ENCODE peak calls at places on chromosomes 16 and 17, in six cellular contexts. One of them, this sample, is unnamed.

GRCh38 chr17:55816532-55817272 is 65.9 kb downstream of the PCTP start:
- DNase-seq in fibroblast of the conjunctiva: no peak
- DNase-seq in stimulated activated CD8-positive, alpha-beta memory T cell treated with anti-CD3 and anti-CD28 coated beads, Interleukin-4, amount 100 ng/mL, for 4 hours: no peak
- DNase-seq in stimulated activated CD4-positive, alpha-beta T cell treated with anti-CD3 and anti-CD28 coated beads, Interleukin-2, amount 100 ng/mL, for 48 hours: no peak
- DNase-seq in AG09309: no peak
- DNase-seq in frontal cortex: no peak
- DNase-seq in this sample: no peak

GRCh38 chr16:68406458-68407041 is 41.8 kb downstream of the SMPD3 start:
- DNase-seq in fibroblast of the conjunctiva: no peak
- DNase-seq in stimulated activated CD8-positive, alpha-beta memory T cell treated with anti-CD3 and anti-CD28 coated beads, Interleukin-4, amount 100 ng/mL, for 4 hours: no peak
- DNase-seq in stimulated activated CD4-positive, alpha-beta T cell treated with anti-CD3 and anti-CD28 coated beads, Interleukin-2, amount 100 ng/mL, for 48 hours: no peak
- DNase-seq in AG09309: peak; percentile 40
- DNase-seq in frontal cortex: no peak
- DNase-seq in this sample: no peak

GRCh38 chr17:11142231-11142630 is 98.8 kb upstream of the SHISA6 start:
- DNase-seq in fibroblast of the conjunctiva: no peak
- DNase-seq in stimulated activated CD8-positive, alpha-beta memory T cell treated with anti-CD3 and anti-CD28 coated beads, Interleukin-4, amount 100 ng/mL, for 4 hours: no peak
- DNase-seq in stimulated activated CD4-positive, alpha-beta T cell treated with anti-CD3 and anti-CD28 coated beads, Interleukin-2, amount 100 ng/mL, for 48 hours: no peak
- DNase-seq in AG09309: no peak
- DNase-seq in frontal cortex: no peak
- DNase-seq in this sample: no peak

GRCh38 chr17:63955232-63955631 is 17.5 kb downstream of the SCN4A start:
- DNase-seq in fibroblast of the conjunctiva: no peak
- DNase-seq in stimulated activated CD8-positive, alpha-beta memory T cell treated with anti-CD3 and anti-CD28 coated beads, Interleukin-4, amount 100 ng/mL, for 4 hours: no peak
- DNase-seq in stimulated activated CD4-positive, alpha-beta T cell treated with anti-CD3 and anti-CD28 coated beads, Interleukin-2, amount 100 ng/mL, for 48 hours: no peak
- DNase-seq in AG09309: no peak
- DNase-seq in frontal cortex: no peak
- DNase-seq in this sample: no peak

GRCh38 chr16:30030841-30031413 is at the start of gene TLCD3B:
- DNase-seq in fibroblast of the conjunctiva: no peak
- DNase-seq in stimulated activated CD8-positive, alpha-beta memory T cell treated with anti-CD3 and anti-CD28 coated beads, Interleukin-4, amount 100 ng/mL, for 4 hours: no peak
- DNase-seq in stimulated activated CD4-positive, alpha-beta T cell treated with anti-CD3 and anti-CD28 coated beads, Interleukin-2, amount 100 ng/mL, for 48 hours: no peak
- DNase-seq in AG09309: no peak
- DNase-seq in frontal cortex: no peak
- DNase-seq in this sample: no peak

GRCh38 chr16:80687606-80688005 is 116.8 kb downstream of the CDYL2 start:
- DNase-seq in fibroblast of the conjunctiva: no peak
- DNase-seq in stimulated activated CD8-positive, alpha-beta memory T cell treated with anti-CD3 and anti-CD28 coated beads, Interleukin-4, amount 100 ng/mL, for 4 hours: no peak
- DNase-seq in stimulated activated CD4-positive, alpha-beta T cell treated with anti-CD3 and anti-CD28 coated beads, Interleukin-2, amount 100 ng/mL, for 48 hours: no peak
- DNase-seq in AG09309: no peak
- DNase-seq in frontal cortex: no peak
- DNase-seq in this sample: no peak

GRCh38 chr16:875182-876040 is 74.9 kb upstream of the GNG13 start:
- DNase-seq in fibroblast of the conjunctiva: no peak
- DNase-seq in stimulated activated CD8-positive, alpha-beta memory T cell treated with anti-CD3 and anti-CD28 coated beads, Interleukin-4, amount 100 ng/mL, for 4 hours: no peak
- DNase-seq in stimulated activated CD4-positive, alpha-beta T cell treated with anti-CD3 and anti-CD28 coated beads, Interleukin-2, amount 100 ng/mL, for 48 hours: no peak
- DNase-seq in AG09309: no peak
- DNase-seq in frontal cortex: no peak
- DNase-seq in this sample: no peak

GRCh38 chr16:9895817-9896216 is 286.4 kb downstream of the GRIN2A start:
- DNase-seq in fibroblast of the conjunctiva: no peak
- DNase-seq in stimulated activated CD8-positive, alpha-beta memory T cell treated with anti-CD3 and anti-CD28 coated beads, Interleukin-4, amount 100 ng/mL, for 4 hours: no peak
- DNase-seq in stimulated activated CD4-positive, alpha-beta T cell treated with anti-CD3 and anti-CD28 coated beads, Interleukin-2, amount 100 ng/mL, for 48 hours: no peak
- DNase-seq in AG09309: no peak
- DNase-seq in frontal cortex: no peak
- DNase-seq in this sample: no peak

GRCh38 chr17:45914036-45914717 is 19.8 kb downstream of the MAPT start:
- DNase-seq in fibroblast of the conjunctiva: no peak
- DNase-seq in stimulated activated CD8-positive, alpha-beta memory T cell treated with anti-CD3 and anti-CD28 coated beads, Interleukin-4, amount 100 ng/mL, for 4 hours: no peak
- DNase-seq in stimulated activated CD4-positive, alpha-beta T cell treated with anti-CD3 and anti-CD28 coated beads, Interleukin-2, amount 100 ng/mL, for 48 hours: no peak
- DNase-seq in AG09309: no peak
- DNase-seq in frontal cortex: no peak
- DNase-seq in this sample: peak; percentile 76

GRCh38 chr16:11955713-11956123 is 9.3 kb upstream of the TNFRSF17 start:
- DNase-seq in fibroblast of the conjunctiva: peak; percentile 84
- DNase-seq in stimulated activated CD8-positive, alpha-beta memory T cell treated with anti-CD3 and anti-CD28 coated beads, Interleukin-4, amount 100 ng/mL, for 4 hours: no peak
- DNase-seq in stimulated activated CD4-positive, alpha-beta T cell treated with anti-CD3 and anti-CD28 coated beads, Interleukin-2, amount 100 ng/mL, for 48 hours: no peak
- DNase-seq in AG09309: peak; percentile 95
- DNase-seq in frontal cortex: no peak
- DNase-seq in this sample: no peak

GRCh38 chr17:17511971-17512858 is 16.0 kb upstream of the RASD1 start:
- DNase-seq in fibroblast of the conjunctiva: peak; percentile 46
- DNase-seq in stimulated activated CD8-positive, alpha-beta memory T cell treated with anti-CD3 and anti-CD28 coated beads, Interleukin-4, amount 100 ng/mL, for 4 hours: no peak
- DNase-seq in stimulated activated CD4-positive, alpha-beta T cell treated with anti-CD3 and anti-CD28 coated beads, Interleukin-2, amount 100 ng/mL, for 48 hours: no peak
- DNase-seq in AG09309: peak; percentile 87
- DNase-seq in frontal cortex: no peak
- DNase-seq in this sample: no peak

GRCh38 chr17:57697891-57698708 is 47.0 kb downstream of the CCDC182 start:
- DNase-seq in fibroblast of the conjunctiva: no peak
- DNase-seq in stimulated activated CD8-positive, alpha-beta memory T cell treated with anti-CD3 and anti-CD28 coated beads, Interleukin-4, amount 100 ng/mL, for 4 hours: peak; percentile 34
- DNase-seq in stimulated activated CD4-positive, alpha-beta T cell treated with anti-CD3 and anti-CD28 coated beads, Interleukin-2, amount 100 ng/mL, for 48 hours: no peak
- DNase-seq in AG09309: no peak
- DNase-seq in frontal cortex: no peak
- DNase-seq in this sample: peak; percentile 71

GRCh38 chr17:64998436-64999190 is 57.9 kb downstream of the GNA13 start:
- DNase-seq in fibroblast of the conjunctiva: no peak
- DNase-seq in stimulated activated CD8-positive, alpha-beta memory T cell treated with anti-CD3 and anti-CD28 coated beads, Interleukin-4, amount 100 ng/mL, for 4 hours: no peak
- DNase-seq in stimulated activated CD4-positive, alpha-beta T cell treated with anti-CD3 and anti-CD28 coated beads, Interleukin-2, amount 100 ng/mL, for 48 hours: no peak
- DNase-seq in AG09309: no peak
- DNase-seq in frontal cortex: no peak
- DNase-seq in this sample: no peak

GRCh38 chr17:49469831-49470568 is 25.1 kb upstream of the NGFR start:
- DNase-seq in fibroblast of the conjunctiva: no peak
- DNase-seq in stimulated activated CD8-positive, alpha-beta memory T cell treated with anti-CD3 and anti-CD28 coated beads, Interleukin-4, amount 100 ng/mL, for 4 hours: no peak
- DNase-seq in stimulated activated CD4-positive, alpha-beta T cell treated with anti-CD3 and anti-CD28 coated beads, Interleukin-2, amount 100 ng/mL, for 48 hours: no peak
- DNase-seq in AG09309: no peak
- DNase-seq in frontal cortex: no peak
- DNase-seq in this sample: no peak

GRCh38 chr17:47763913-47764582 is 31.0 kb downstream of the TBX21 start:
- DNase-seq in fibroblast of the conjunctiva: no peak
- DNase-seq in stimulated activated CD8-positive, alpha-beta memory T cell treated with anti-CD3 and anti-CD28 coated beads, Interleukin-4, amount 100 ng/mL, for 4 hours: no peak
- DNase-seq in stimulated activated CD4-positive, alpha-beta T cell treated with anti-CD3 and anti-CD28 coated beads, Interleukin-2, amount 100 ng/mL, for 48 hours: no peak
- DNase-seq in AG09309: no peak
- DNase-seq in frontal cortex: no peak
- DNase-seq in this sample: no peak

GRCh38 chr17:81103379-81103778 is 61.9 kb upstream of the PVALEF start:
- DNase-seq in fibroblast of the conjunctiva: no peak
- DNase-seq in stimulated activated CD8-positive, alpha-beta memory T cell treated with anti-CD3 and anti-CD28 coated beads, Interleukin-4, amount 100 ng/mL, for 4 hours: no peak
- DNase-seq in stimulated activated CD4-positive, alpha-beta T cell treated with anti-CD3 and anti-CD28 coated beads, Interleukin-2, amount 100 ng/mL, for 48 hours: no peak
- DNase-seq in AG09309: no peak
- DNase-seq in frontal cortex: no peak
- DNase-seq in this sample: no peak

GRCh38 chr17:77675816-77676799 is 282.4 kb upstream of the TNRC6C start:
- DNase-seq in fibroblast of the conjunctiva: no peak
- DNase-seq in stimulated activated CD8-positive, alpha-beta memory T cell treated with anti-CD3 and anti-CD28 coated beads, Interleukin-4, amount 100 ng/mL, for 4 hours: no peak
- DNase-seq in stimulated activated CD4-positive, alpha-beta T cell treated with anti-CD3 and anti-CD28 coated beads, Interleukin-2, amount 100 ng/mL, for 48 hours: no peak
- DNase-seq in AG09309: no peak
- DNase-seq in frontal cortex: no peak
- DNase-seq in this sample: no peak

GRCh38 chr17:1759529-1759928 is 2.3 kb upstream of the SERPINF1 start:
- DNase-seq in fibroblast of the conjunctiva: no peak
- DNase-seq in stimulated activated CD8-positive, alpha-beta memory T cell treated with anti-CD3 and anti-CD28 coated beads, Interleukin-4, amount 100 ng/mL, for 4 hours: no peak
- DNase-seq in stimulated activated CD4-positive, alpha-beta T cell treated with anti-CD3 and anti-CD28 coated beads, Interleukin-2, amount 100 ng/mL, for 48 hours: no peak
- DNase-seq in AG09309: no peak
- DNase-seq in frontal cortex: no peak
- DNase-seq in this sample: no peak

GRCh38 chr17:30600830-30601494 is 123.8 kb downstream of the GOSR1 start:
- DNase-seq in fibroblast of the conjunctiva: no peak
- DNase-seq in stimulated activated CD8-positive, alpha-beta memory T cell treated with anti-CD3 and anti-CD28 coated beads, Interleukin-4, amount 100 ng/mL, for 4 hours: no peak
- DNase-seq in stimulated activated CD4-positive, alpha-beta T cell treated with anti-CD3 and anti-CD28 coated beads, Interleukin-2, amount 100 ng/mL, for 48 hours: peak; percentile 17
- DNase-seq in AG09309: no peak
- DNase-seq in frontal cortex: peak; percentile 24
- DNase-seq in this sample: no peak

GRCh38 chr17:80769516-80769915 is 222.1 kb upstream of the CHMP6 start:
- DNase-seq in fibroblast of the conjunctiva: no peak
- DNase-seq in stimulated activated CD8-positive, alpha-beta memory T cell treated with anti-CD3 and anti-CD28 coated beads, Interleukin-4, amount 100 ng/mL, for 4 hours: no peak
- DNase-seq in stimulated activated CD4-positive, alpha-beta T cell treated with anti-CD3 and anti-CD28 coated beads, Interleukin-2, amount 100 ng/mL, for 48 hours: no peak
- DNase-seq in AG09309: no peak
- DNase-seq in frontal cortex: no peak
- DNase-seq in this sample: no peak

GRCh38 chr17:1989135-1989534 is 36.0 kb downstream of the RTN4RL1 start:
- DNase-seq in fibroblast of the conjunctiva: peak; percentile 77
- DNase-seq in stimulated activated CD8-positive, alpha-beta memory T cell treated with anti-CD3 and anti-CD28 coated beads, Interleukin-4, amount 100 ng/mL, for 4 hours: no peak
- DNase-seq in stimulated activated CD4-positive, alpha-beta T cell treated with anti-CD3 and anti-CD28 coated beads, Interleukin-2, amount 100 ng/mL, for 48 hours: no peak
- DNase-seq in AG09309: peak; percentile 78
- DNase-seq in frontal cortex: no peak
- DNase-seq in this sample: no peak

GRCh38 chr16:5791011-5791410 is 693.4 kb upstream of the EEF2KMT start:
- DNase-seq in fibroblast of the conjunctiva: no peak
- DNase-seq in stimulated activated CD8-positive, alpha-beta memory T cell treated with anti-CD3 and anti-CD28 coated beads, Interleukin-4, amount 100 ng/mL, for 4 hours: no peak
- DNase-seq in stimulated activated CD4-positive, alpha-beta T cell treated with anti-CD3 and anti-CD28 coated beads, Interleukin-2, amount 100 ng/mL, for 48 hours: no peak
- DNase-seq in AG09309: no peak
- DNase-seq in frontal cortex: no peak
- DNase-seq in this sample: no peak

GRCh38 chr16:88936913-88937666 is 39.9 kb downstream of the CBFA2T3 start:
- DNase-seq in fibroblast of the conjunctiva: no peak
- DNase-seq in stimulated activated CD8-positive, alpha-beta memory T cell treated with anti-CD3 and anti-CD28 coated beads, Interleukin-4, amount 100 ng/mL, for 4 hours: no peak
- DNase-seq in stimulated activated CD4-positive, alpha-beta T cell treated with anti-CD3 and anti-CD28 coated beads, Interleukin-2, amount 100 ng/mL, for 48 hours: no peak
- DNase-seq in AG09309: no peak
- DNase-seq in frontal cortex: no peak
- DNase-seq in this sample: no peak

GRCh38 chr17:35578195-35578928 is at the start of gene PEX12:
- DNase-seq in fibroblast of the conjunctiva: peak; percentile 83
- DNase-seq in stimulated activated CD8-positive, alpha-beta memory T cell treated with anti-CD3 and anti-CD28 coated beads, Interleukin-4, amount 100 ng/mL, for 4 hours: peak; percentile 77
- DNase-seq in stimulated activated CD4-positive, alpha-beta T cell treated with anti-CD3 and anti-CD28 coated beads, Interleukin-2, amount 100 ng/mL, for 48 hours: peak; percentile 78
- DNase-seq in AG09309: no peak
- DNase-seq in frontal cortex: peak; percentile 60
- DNase-seq in this sample: peak; percentile 90

GRCh38 chr16:8572919-8573724 is 17.2 kb downstream of the TMEM114 start:
- DNase-seq in fibroblast of the conjunctiva: peak; percentile 13
- DNase-seq in stimulated activated CD8-positive, alpha-beta memory T cell treated with anti-CD3 and anti-CD28 coated beads, Interleukin-4, amount 100 ng/mL, for 4 hours: no peak
- DNase-seq in stimulated activated CD4-positive, alpha-beta T cell treated with anti-CD3 and anti-CD28 coated beads, Interleukin-2, amount 100 ng/mL, for 48 hours: no peak
- DNase-seq in AG09309: no peak
- DNase-seq in frontal cortex: no peak
- DNase-seq in this sample: peak; percentile 46

GRCh38 chr17:58402679-58403078 is 14.7 kb downstream of the RNF43 start:
- DNase-seq in fibroblast of the conjunctiva: no peak
- DNase-seq in stimulated activated CD8-positive, alpha-beta memory T cell treated with anti-CD3 and anti-CD28 coated beads, Interleukin-4, amount 100 ng/mL, for 4 hours: no peak
- DNase-seq in stimulated activated CD4-positive, alpha-beta T cell treated with anti-CD3 and anti-CD28 coated beads, Interleukin-2, amount 100 ng/mL, for 48 hours: no peak
- DNase-seq in AG09309: no peak
- DNase-seq in frontal cortex: no peak
- DNase-seq in this sample: no peak

This sample was measured in SK-MEL-5.